ENCODE peak calls at places on chromosomes 7 and 10, in six cellular contexts. X, R, H, A, C and T are unnamed samples.

GRCh38 chr7:78080811-78081210 is 282.2 kb downstream of the PHTF2 start:
- DNase-seq in H (peak; percentile 35), X (no peak), A (no peak), C (no peak), R (no peak), T (no peak)

GRCh38 chr10:22534849-22535604 is 179.4 kb downstream of the PIP4K2A start:
- DNase-seq in C (no peak), H (peak; percentile 57), R (no peak), X (no peak), A (peak; percentile 65), T (no peak)

GRCh38 chr10:127873901-127874470 is 18.8 kb downstream of the CLRN3 start:
- DNase-seq in X (no peak), R (no peak), H (no peak), C (no peak), A (no peak), T (no peak)

GRCh38 chr10:76315240-76315639 is 883.8 kb downstream of the LRMDA start:
- DNase-seq in A (no peak), C (no peak), R (no peak), X (no peak), H (no peak), T (no peak)

GRCh38 chr7:107277331-107277730 is 108.5 kb downstream of the HBP1 start:
- DNase-seq in R (no peak), H (peak; percentile 4), A (no peak), X (no peak), C (no peak), T (no peak)

GRCh38 chr10:110488124-110488681 is 9.5 kb upstream of the DUSP5 start:
- DNase-seq in X (no peak), R (no peak), H (peak; percentile 77), A (no peak), C (no peak), T (no peak)

GRCh38 chr10:101941871-101942270 is 98.3 kb upstream of the KCNIP2 start:
- DNase-seq in H (peak; percentile 59), R (no peak), A (peak; percentile 56), C (no peak), X (no peak), T (no peak)

GRCh38 chr7:155511597-155511996 is 34.8 kb downstream of the CNPY1 start:
- DNase-seq in H (no peak), X (no peak), R (no peak), C (no peak), A (no peak), T (no peak)

GRCh38 chr10:13872411-13872810 is 285.6 kb downstream of the PRPF18 start:
- DNase-seq in R (no peak), H (no peak), A (no peak), C (no peak), X (no peak), T (no peak)

GRCh38 chr7:52482076-52482475 is 553.4 kb upstream of the POM121L12 start:
- DNase-seq in C (no peak), R (no peak), H (no peak), X (peak; percentile 12), A (peak; percentile 79), T (no peak)

GRCh38 chr10:18516851-18517250 is 134.5 kb downstream of the NSUN6 start:
- DNase-seq in R (no peak), X (no peak), C (no peak), H (no peak), A (no peak), T (no peak)

GRCh38 chr10:34254596-34254995 is 560.5 kb downstream of the PARD3 start:
- DNase-seq in H (peak; percentile 48), X (no peak), A (peak; percentile 29), R (no peak), C (no peak), T (no peak)

GRCh38 chr7:112060625-112061024 is 145.6 kb downstream of the DOCK4 start:
- DNase-seq in H (no peak), C (no peak), A (no peak), X (no peak), R (no peak), T (no peak)

GRCh38 chr10:101380353-101381017 is 26.5 kb downstream of the BTRC start:
- DNase-seq in X (no peak), R (no peak), A (no peak), H (no peak), C (no peak), T (no peak)

GRCh38 chr7:27204851-27205322 is 5.0 kb upstream of the HOXA13 start:
- DNase-seq in X (no peak), A (peak; percentile 34), R (no peak), C (no peak), H (no peak), T (peak; percentile 61)

GRCh38 chr10:35992107-35992506 is 350.0 kb upstream of the FZD8 start:
- DNase-seq in R (no peak), X (no peak), A (no peak), H (no peak), C (no peak), T (no peak)

GRCh38 chr7:155807013-155807804 is 5.1 kb downstream of the SHH start:
- DNase-seq in C (no peak), R (no peak), A (no peak), X (no peak), H (no peak), T (peak; percentile 81)

GRCh38 chr10:11262210-11263038 is 244.8 kb downstream of the CELF2 start:
- DNase-seq in A (no peak), H (no peak), R (no peak), C (no peak), X (no peak), T (no peak)

GRCh38 chr7:152336754-152337368 is 98.9 kb downstream of the KMT2C start:
- DNase-seq in X (no peak), R (peak; percentile 6), H (peak; percentile 48), A (peak; percentile 58), C (no peak), T (peak; percentile 65)

GRCh38 chr10:78579586-78579985 is 489.2 kb upstream of the ZMIZ1 start:
- DNase-seq in X (no peak), R (no peak), C (no peak), A (no peak), H (no peak), T (no peak)

GRCh38 chr7:121027761-121028681 is 39.5 kb downstream of the CPED1 start:
- DNase-seq in A (peak; percentile 33), X (peak; percentile 64), R (no peak), C (no peak), H (peak; percentile 22), T (peak; percentile 83)

GRCh38 chr7:33706666-33707194 is 198.6 kb upstream of the BMPER start:
- DNase-seq in X (no peak), A (no peak), H (no peak), C (no peak), R (no peak), T (no peak)

GRCh38 chr7:64882341-64883112 is 20.5 kb upstream of the ZNF273 start:
- DNase-seq in A (no peak), C (peak; percentile 46), X (no peak), R (no peak), H (no peak), T (peak; percentile 39)

GRCh38 chr7:113636727-113637421 is 281.9 kb downstream of the PPP1R3A start:
- DNase-seq in H (peak; percentile 67), C (no peak), R (no peak), A (no peak), X (no peak), T (no peak)

GRCh38 chr7:49980414-49980813 is 112.6 kb downstream of the ZPBP start:
- DNase-seq in H (no peak), A (no peak), C (no peak), X (no peak), R (no peak), T (peak; percentile 6)

GRCh38 chr10:79250259-79250658 is 97.0 kb upstream of the PPIF start:
- DNase-seq in A (no peak), H (no peak), C (no peak), X (no peak), R (no peak), T (no peak)

GRCh38 chr7:101127460-101128039 is 646 bp downstream of the SERPINE1 start:
- DNase-seq in X (no peak), A (no peak), H (no peak), C (no peak), R (no peak), T (no peak)
- H3K4me3 ChIP-seq in X (peak overlapping the region; percentile 53), A (peak overlapping the region; percentile 86), H (peak overlapping the region; percentile 56), C (peak overlapping the region; percentile 29), R (peak overlapping the region; percentile 33), T (no peak overlapping the region)

GRCh38 chr7:99949645-99950228 is 20.3 kb upstream of the GJC3 start:
- DNase-seq in C (no peak), A (no peak), X (no peak), H (peak; percentile 6), R (no peak), T (peak; percentile 4)

GRCh38 chr7:99955247-99955646 is 20.6 kb downstream of the AZGP1 start:
- DNase-seq in C (no peak), A (no peak), R (no peak), H (no peak), X (no peak), T (no peak)

GRCh38 chr7:99958564-99959227 is 17.1 kb downstream of the AZGP1 start:
- DNase-seq in H (no peak), X (no peak), A (no peak), C (no peak), R (no peak), T (no peak)

DNA sequence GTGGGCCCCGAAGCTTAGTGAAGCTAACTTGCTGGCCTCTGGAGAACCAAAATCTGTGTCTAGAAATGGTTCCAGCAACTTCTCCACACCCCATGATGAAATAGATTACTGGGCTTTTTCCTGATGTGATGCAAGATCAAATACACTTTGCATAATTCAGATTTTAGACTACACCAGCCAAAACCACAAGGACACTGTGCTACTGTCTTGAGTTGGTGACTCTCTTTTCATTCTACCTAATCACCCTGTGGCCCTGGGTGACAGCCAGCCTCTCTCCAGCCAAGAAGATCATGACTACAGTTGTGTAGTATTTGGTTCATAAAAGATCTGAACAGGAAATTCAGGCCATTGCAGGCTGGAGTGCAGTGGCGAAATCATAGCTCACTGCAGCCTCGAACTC is 22.2 kb downstream of the AZGP1 start:
- DNase-seq in X (no peak), H (peak; percentile 2), A (no peak), R (no peak), C (no peak), T (no peak)
- H2AK5ac ChIP-seq in X (no peak overlapping the region), H (no peak overlapping the region), A (no peak overlapping the region), R (no peak overlapping the region), C (no peak overlapping the region), T (no peak overlapping the region)

DNA sequence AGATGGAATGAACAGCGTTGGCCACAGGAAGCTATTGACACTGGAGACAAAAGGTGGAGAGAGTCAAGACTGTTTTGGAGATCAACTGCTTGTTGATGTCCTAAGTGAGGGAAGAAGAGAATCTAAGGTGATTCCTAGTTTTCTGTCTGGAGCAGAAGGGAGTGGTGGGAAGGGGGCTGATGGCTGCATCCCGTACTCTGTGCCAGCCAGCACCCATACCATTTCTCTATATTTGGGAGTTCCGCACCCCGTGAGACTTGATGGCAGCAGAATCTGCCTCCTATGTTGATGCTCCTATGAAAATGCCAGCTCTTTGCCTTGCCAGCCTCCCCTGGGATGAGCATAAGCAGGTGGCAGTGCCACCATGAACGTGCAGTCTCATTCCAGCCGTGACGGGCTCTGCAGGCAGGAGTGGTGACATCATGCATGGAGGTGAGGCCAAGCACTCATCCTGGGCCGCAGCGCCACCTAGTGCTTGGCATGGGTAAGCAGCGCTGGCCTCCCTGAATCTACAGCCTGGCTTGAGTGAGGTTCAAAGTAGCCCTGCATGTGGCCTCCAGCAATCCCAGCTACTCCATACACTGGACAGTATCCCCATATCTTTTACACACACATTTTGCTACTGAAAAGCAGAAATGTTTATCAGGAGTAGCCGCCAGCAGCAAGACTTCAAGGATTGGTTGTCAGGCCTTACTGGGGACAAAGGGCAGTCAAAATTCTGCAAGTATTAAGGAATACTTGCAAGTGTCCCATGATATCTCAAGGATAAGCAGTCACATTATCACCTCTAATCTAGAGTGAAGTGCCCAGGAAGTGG is 43.0 kb downstream of the PODXL start:
- DNase-seq in X (peak; percentile 86), R (peak; percentile 76), H (peak; percentile 81), C (peak; percentile 74), A (peak; percentile 82), T (peak; percentile 95)
- H3K4me3 ChIP-seq in X (no peak overlapping the region), R (no peak overlapping the region), H (no peak overlapping the region), C (no peak overlapping the region), A (no peak overlapping the region), T (no peak overlapping the region)

GRCh38 chr7:102153586-102153948 is 133.1 kb upstream of the SH2B2 start:
- DNase-seq in C (no peak), R (no peak), X (no peak), H (no peak), A (no peak), T (no peak)
- H2AK5ac ChIP-seq in C (peak overlapping the region; percentile 18), R (no peak overlapping the region), X (peak overlapping the region; percentile 78), H (no peak overlapping the region), A (no peak overlapping the region), T (no peak overlapping the region)